ENCODE peak calls at places on chromosomes 11 and 22, in ten cellular contexts. W is Calu3; S is KG1; R is astrocyte of the spinal cord; H is T-cell; B is stimulated activated naive CD4-positive, alpha-beta T cell; A is H4; P is uterus; X is posterior cingulate gyrus; N is left cardiac atrium. L is an unnamed sample.

GRCh38 chr11:34668583-34669053 is 47.7 kb downstream of the EHF start:
- DNase-seq in B (no peak), X (no peak), R (no peak), H (no peak), N (no peak), A (no peak), P (no peak), S (no peak), W (no peak), L (no peak)

GRCh38 chr11:66641834-66642233 is 3.3 kb downstream of the RBM4 start:
- DNase-seq in P (no peak), N (no peak), X (no peak), W (no peak), R (no peak), H (no peak), A (no peak), S (no peak), B (no peak), L (no peak)

GRCh38 chr11:16859651-16860050 is 121.2 kb downstream of the C11orf58 start:
- DNase-seq in R (no peak), W (no peak), B (no peak), N (no peak), H (no peak), A (no peak), P (no peak), X (no peak), S (no peak), L (no peak)

GRCh38 chr11:68002575-68002942 is 1.3 kb downstream of the UNC93B1 start:
- DNase-seq in B (no peak), H (no peak), A (no peak), N (no peak), R (no peak), P (no peak), W (no peak), X (no peak), S (no peak), L (no peak)

GRCh38 chr11:83004855-83005556 is 66.7 kb downstream of the RAB30 start:
- DNase-seq in W (no peak), X (no peak), N (no peak), H (no peak), R (no peak), A (no peak), S (no peak), P (no peak), B (no peak), L (no peak)

GRCh38 chr11:60378359-60378758 is at the start of gene MS4A7:
- DNase-seq in A (no peak), P (no peak), B (no peak), R (no peak), X (no peak), W (no peak), H (no peak), S (peak; percentile 86), N (no peak), L (no peak)

GRCh38 chr22:37552560-37553163 is 7.6 kb upstream of the CDC42EP1 start:
- DNase-seq in P (peak; percentile 68), R (no peak), B (no peak), H (no peak), S (no peak), N (peak; percentile 73), A (no peak), X (no peak), W (no peak), L (peak; percentile 86)

GRCh38 chr22:32307055-32307454 is 50.6 kb upstream of the RFPL3 start:
- DNase-seq in S (no peak), H (no peak), X (no peak), N (no peak), B (no peak), P (no peak), A (no peak), W (no peak), R (no peak), L (no peak)

GRCh38 chr11:75592699-75593098 is 30.6 kb downstream of the SERPINH1 start:
- DNase-seq in B (no peak), A (no peak), R (no peak), W (no peak), P (no peak), X (no peak), N (no peak), S (no peak), H (no peak), L (no peak)

L was measured in erythroblast.